ENCODE peak calls at places on chromosomes 11 and 22, in six cellular contexts. I is DND-41, D is MM.1S, T is brain microvascular endothelial cell, N is A549, X is right lobe of liver. B is an unnamed sample.

GRCh38 chr11:10303558-10304363 is 1.1 kb upstream of the ADM start:
- DNase-seq in I (no peak), D (peak), T (peak), N (peak), X (peak), B (no peak)

GRCh38 chr22:26066534-26066933 is 102.7 kb upstream of the SEZ6L start:
- DNase-seq in I (no peak), D (no peak), T (no peak), N (no peak), X (no peak), B (no peak)

GRCh38 chr22:17222503-17222902 is 3.3 kb upstream of the ADA2 start:
- DNase-seq in I (no peak), D (no peak), T (no peak), N (no peak), X (no peak), B (no peak)

GRCh38 chr22:29149841-29150555 is 55.7 kb upstream of the EMID1 start:
- DNase-seq in I (no peak), D (no peak), T (no peak), N (no peak), X (no peak), B (no peak)

GRCh38 chr11:30128269-30128932 is 102.4 kb upstream of the FSHB start:
- DNase-seq in I (no peak), D (no peak), T (peak), N (peak), X (no peak), B (no peak)

GRCh38 chr11:64253043-64253442 is 1.7 kb downstream of the PLCB3 start:
- DNase-seq in I (no peak), D (no peak), T (no peak), N (no peak), X (no peak), B (no peak)

GRCh38 chr11:26025680-26026079 is 306.2 kb upstream of the ANO3 start:
- DNase-seq in I (no peak), D (peak), T (peak), N (no peak), X (no peak), B (no peak)

GRCh38 chr11:118138839-118139420 is 13.7 kb downstream of the SCN4B start:
- DNase-seq in I (no peak), D (no peak), T (no peak), N (no peak), X (no peak), B (no peak)

GRCh38 chr22:36052505-36052941 is 23.9 kb upstream of the RBFOX2 start:
- DNase-seq in I (peak), D (peak), T (peak), N (peak), X (no peak), B (no peak)

GRCh38 chr11:86559311-86559945 is 113.0 kb downstream of the ME3 start:
- DNase-seq in I (no peak), D (no peak), T (peak), N (no peak), X (no peak), B (no peak)

GRCh38 chr22:45477366-45478107 is 25.1 kb upstream of the FBLN1 start:
- DNase-seq in I (no peak), D (no peak), T (no peak), N (no peak), X (no peak), B (no peak)

GRCh38 chr22:35743466-35743865 is 25.8 kb downstream of the APOL5 start:
- DNase-seq in I (no peak), D (no peak), T (no peak), N (no peak), X (no peak), B (no peak)

GRCh38 chr11:2592559-2593392 is 107.0 kb downstream of the KCNQ1OT1 start:
- DNase-seq in I (no peak), D (no peak), T (no peak), N (no peak), X (peak), B (no peak)

GRCh38 chr11:14972581-14973490 is 685 bp upstream of the CALCA start:
- DNase-seq in I (no peak), D (no peak), T (no peak), N (no peak), X (no peak), B (no peak)

GRCh38 chr22:46239261-46240048 is 10.6 kb downstream of the CDPF1 start:
- DNase-seq in I (peak), D (no peak), T (no peak), N (no peak), X (no peak), B (no peak)

GRCh38 chr11:102313225-102313940 is 3.9 kb upstream of the BIRC3 start:
- DNase-seq in I (no peak), D (no peak), T (no peak), N (peak), X (no peak), B (no peak)

GRCh38 chr22:42080287-42080686 is 787 bp downstream of the SMDT1 start:
- DNase-seq in I (peak), D (peak), T (peak), N (peak), X (no peak), B (no peak)

GRCh38 chr11:119315139-119316016 is 1.6 kb downstream of the MCAM start:
- DNase-seq in I (peak), D (peak), T (no peak), N (no peak), X (peak), B (no peak)

GRCh38 chr11:64372802-64373597 is 14.0 kb downstream of the RPS6KA4 start:
- DNase-seq in I (no peak), D (no peak), T (no peak), N (peak), X (no peak), B (no peak)

GRCh38 chr11:79102821-79103220 is 338.0 kb downstream of the TENM4 start:
- DNase-seq in I (no peak), D (no peak), T (no peak), N (no peak), X (no peak), B (no peak)

GRCh38 chr11:77175869-77176539 is 48.0 kb downstream of the MYO7A start:
- DNase-seq in I (no peak), D (no peak), T (no peak), N (no peak), X (peak), B (no peak)

GRCh38 chr11:76918941-76919386 is 58.2 kb downstream of the ACER3 start:
- DNase-seq in I (peak), D (peak), T (peak), N (peak), X (no peak), B (peak)

GRCh38 chr11:19980957-19981669 is 179.2 kb downstream of the DBX1 start:
- DNase-seq in I (no peak), D (no peak), T (peak), N (peak), X (no peak), B (peak)

GRCh38 chr11:119505861-119506260 is 82.9 kb upstream of the THY1 start:
- DNase-seq in I (no peak), D (no peak), T (no peak), N (no peak), X (no peak), B (no peak)

GRCh38 chr11:117255966-117256365 is 23.5 kb downstream of the RNF214 start:
- DNase-seq in I (no peak), D (no peak), T (no peak), N (no peak), X (no peak), B (no peak)

GRCh38 chr22:46219650-46220049 is 30.4 kb downstream of the CDPF1 start:
- DNase-seq in I (peak), D (peak), T (no peak), N (no peak), X (no peak), B (no peak)

GRCh38 chr11:122159173-122159701 is 43.2 kb upstream of the BLID start:
- DNase-seq in I (peak), D (no peak), T (no peak), N (peak), X (no peak), B (no peak)

GRCh38 chr11:69637956-69638871 is 2.7 kb upstream of the CCND1 start:
- DNase-seq in I (no peak), D (no peak), T (peak), N (peak), X (peak), B (no peak)

GRCh38 chr11:121881806-121882205 is 234.2 kb downstream of the BLID start:
- DNase-seq in I (no peak), D (no peak), T (peak), N (no peak), X (no peak), B (peak)

GRCh38 chr11:72223615-72224586 is 666 bp upstream of the INPPL1 start:
- DNase-seq in I (peak), D (peak), T (no peak), N (peak), X (peak), B (no peak)
- H3K4me3 ChIP-seq in I (peak), D (peak), T (peak), N (peak), X (peak), B (peak)

GRCh38 chr22:22061085-22062077 is 78.8 kb upstream of the TOP3B start:
- DNase-seq in I (no peak), D (no peak), T (peak), N (peak), X (no peak), B (no peak)
- TF ChIP-seq CTCF in I (no peak), D (no peak), T (peak), N (peak), X (peak), B (peak)

GRCh38 chr11:12009617-12010321 is 1.3 kb upstream of the DKK3 start:
- DNase-seq in I (no peak), D (no peak), T (no peak), N (peak), X (no peak), B (no peak)
- H3K4me3 ChIP-seq in I (no peak), D (no peak), T (peak), N (peak), X (no peak), B (peak)

DNA sequence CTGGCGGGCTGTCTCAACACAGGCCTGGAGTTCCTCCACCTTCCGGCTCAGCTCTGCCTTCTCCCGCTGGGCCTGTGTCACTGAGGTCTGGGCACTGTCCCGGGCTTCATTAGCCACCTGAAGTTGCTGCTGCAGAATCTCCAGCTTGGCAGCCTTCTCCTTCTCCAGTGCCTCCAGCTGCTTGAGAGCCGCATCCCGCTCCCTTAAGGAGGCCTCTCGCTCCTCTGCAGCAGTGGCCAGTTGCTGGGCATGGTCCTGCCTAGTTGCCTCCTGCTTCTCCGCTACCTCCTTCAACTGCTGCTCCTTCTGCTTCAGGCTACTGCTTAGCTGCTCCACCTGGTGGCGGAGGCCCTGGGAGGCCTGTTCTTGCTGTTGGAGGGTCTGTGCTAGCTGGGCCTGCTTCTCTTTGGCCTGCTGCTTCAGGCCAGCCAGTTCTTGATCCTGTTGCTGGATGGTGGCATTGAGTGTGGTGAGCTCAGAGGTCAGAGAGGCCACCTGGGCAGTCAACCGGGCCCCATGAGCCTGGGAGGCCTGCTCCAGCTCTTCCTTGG is 16.9 kb downstream of the IL18BP start:
- DNase-seq in I (no peak), D (no peak), T (peak), N (peak), X (no peak), B (no peak)
- TF ChIP-seq CTCF in I (peak), D (peak), T (peak), N (peak), X (peak), B (peak)

DNA sequence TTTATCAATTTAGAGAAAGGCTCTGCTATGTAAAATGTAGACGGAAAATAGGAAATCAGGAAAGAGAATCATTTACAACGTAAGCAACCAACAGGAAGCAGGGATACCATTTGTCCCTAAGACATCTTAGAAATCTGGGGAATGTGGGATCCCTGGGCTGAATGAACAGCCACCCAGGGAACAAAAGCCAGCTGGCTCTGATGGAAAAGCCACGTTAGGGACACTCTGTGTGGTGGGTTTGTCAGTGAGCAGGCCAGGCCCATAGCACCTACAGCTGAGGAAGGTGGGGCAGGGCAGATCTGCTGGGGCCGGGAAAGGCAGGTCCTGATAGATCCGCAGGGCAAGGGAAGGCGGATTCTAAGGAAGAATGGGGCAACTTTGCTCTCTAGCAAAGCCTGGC is 87.1 kb upstream of the CSNK2A3 start:
- DNase-seq in I (no peak), D (no peak), T (no peak), N (no peak), X (no peak), B (no peak)
- H3K4me3 ChIP-seq in I (no peak), D (no peak), T (no peak), N (no peak), X (no peak), B (no peak)

GRCh38 chr11:85165819-85166218 is 461.3 kb downstream of the DLG2 start:
- DNase-seq in I (no peak), D (no peak), T (no peak), N (no peak), X (no peak), B (no peak)
- TF ChIP-seq CTCF in I (no peak), D (no peak), T (no peak), N (no peak), X (no peak), B (no peak)

GRCh38 chr22:32780726-32781310 is 20.7 kb upstream of the TIMP3 start:
- DNase-seq in I (no peak), D (no peak), T (no peak), N (no peak), X (no peak), B (no peak)

GRCh38 chr22:32775957-32776356 is 25.5 kb upstream of the TIMP3 start:
- DNase-seq in I (no peak), D (no peak), T (no peak), N (peak), X (peak), B (no peak)

GRCh38 chr22:32777997-32778396 is 23.5 kb upstream of the TIMP3 start:
- DNase-seq in I (no peak), D (no peak), T (no peak), N (no peak), X (no peak), B (no peak)

GRCh38 chr22:32776800-32777199 is 24.7 kb upstream of the TIMP3 start:
- DNase-seq in I (no peak), D (peak), T (no peak), N (no peak), X (no peak), B (no peak)

GRCh38 chr22:32776397-32776796 is 25.1 kb upstream of the TIMP3 start:
- DNase-seq in I (no peak), D (no peak), T (no peak), N (no peak), X (no peak), B (no peak)
- H3K4me3 ChIP-seq in I (no peak), D (no peak), T (no peak), N (no peak), X (no peak), B (no peak)

GRCh38 chr11:65719887-65720236 is 736 bp downstream of the RNASEH2C start:
- DNase-seq in I (peak), D (peak), T (peak), N (no peak), X (no peak), B (no peak)
- TF ChIP-seq CTCF in I (peak), D (no peak), T (peak), N (no peak), X (no peak), B (no peak)

GRCh38 chr11:61123775-61124571 is 21.7 kb downstream of the CD5 start:
- DNase-seq in I (no peak), D (no peak), T (no peak), N (no peak), X (no peak), B (no peak)

GRCh38 chr11:61120865-61121831 is 18.9 kb downstream of the CD5 start:
- DNase-seq in I (peak), D (no peak), T (no peak), N (peak), X (no peak), B (no peak)

GRCh38 chr11:61121917-61122316 is 19.6 kb downstream of the CD5 start:
- DNase-seq in I (no peak), D (no peak), T (no peak), N (no peak), X (no peak), B (no peak)

GRCh38 chr11:61124574-61125309 is 22.5 kb downstream of the CD5 start:
- DNase-seq in I (no peak), D (no peak), T (no peak), N (no peak), X (no peak), B (no peak)

DNA sequence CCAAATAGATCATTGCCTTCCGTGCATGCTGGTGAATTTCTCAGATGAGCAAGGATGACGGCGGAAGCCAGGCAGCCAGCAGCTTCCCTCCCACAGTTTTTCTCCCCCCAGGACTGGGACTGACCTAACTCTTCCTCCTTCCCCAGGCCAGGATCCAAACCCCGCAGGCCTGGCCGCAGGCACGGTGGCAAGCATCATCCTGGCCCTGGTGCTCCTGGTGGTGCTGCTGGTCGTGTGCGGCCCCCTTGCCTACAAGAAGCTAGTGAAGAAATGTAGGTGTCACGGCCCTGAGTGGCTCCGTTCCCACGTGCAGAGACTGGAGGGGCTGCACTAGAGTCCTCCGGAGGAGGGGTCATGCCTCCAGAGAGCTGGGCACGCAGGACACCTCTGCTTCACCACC is 20.5 kb downstream of the CD5 start:
- DNase-seq in I (no peak), D (no peak), T (no peak), N (no peak), X (peak), B (no peak)
- H3K4me3 ChIP-seq in I (no peak), D (no peak), T (no peak), N (no peak), X (no peak), B (no peak)

GRCh38 chr11:58059011-58059358 is 28.2 kb downstream of the OR6Q1 start:
- DNase-seq in I (no peak), D (no peak), T (peak), N (no peak), X (no peak), B (peak)

GRCh38 chr11:58058276-58059010 is 27.7 kb downstream of the OR6Q1 start:
- DNase-seq in I (no peak), D (no peak), T (peak), N (no peak), X (no peak), B (no peak)

GRCh38 chr11:58060535-58060934 is 29.8 kb downstream of the OR6Q1 start:
- DNase-seq in I (no peak), D (no peak), T (no peak), N (no peak), X (no peak), B (no peak)

GRCh38 chr11:58061813-58062212 is 31.1 kb downstream of the OR6Q1 start:
- DNase-seq in I (no peak), D (no peak), T (peak), N (no peak), X (no peak), B (peak)

GRCh38 chr11:58060939-58061672 is 30.4 kb downstream of the OR6Q1 start:
- DNase-seq in I (no peak), D (no peak), T (no peak), N (peak), X (no peak), B (no peak)
- TF ChIP-seq CTCF in I (no peak), D (no peak), T (peak), N (no peak), X (no peak), B (no peak)

B was measured in AG04449.